ENCODE peak calls at places on chromosomes 2 and 18, in ten cellular contexts. One of them, this sample, is unnamed.

GRCh38 chr2:178110681-178111080 is 1.6 kb upstream of the RBM45 start:
- DNase-seq in neuronal stem cell: no peak
- DNase-seq in stomach: no peak
- DNase-seq in CD4-positive, CD25-positive, alpha-beta regulatory T cell: no peak
- DNase-seq in body of pancreas: no peak
- DNase-seq in mucosa of descending colon: no peak
- DNase-seq in aorta: no peak
- DNase-seq in GM23248: no peak
- DNase-seq in BE2C: peak; percentile 9
- DNase-seq in tibial artery: no peak
- DNase-seq in this sample: no peak

GRCh38 chr2:95379616-95379925 is 22.9 kb upstream of the FAHD2A start:
- DNase-seq in body of pancreas: no peak
- DNase-seq in GM23248: no peak
- DNase-seq in CD4-positive, CD25-positive, alpha-beta regulatory T cell: no peak
- DNase-seq in BE2C: no peak
- DNase-seq in tibial artery: no peak
- DNase-seq in mucosa of descending colon: no peak
- DNase-seq in neuronal stem cell: no peak
- DNase-seq in stomach: no peak
- DNase-seq in aorta: no peak
- DNase-seq in this sample: no peak

GRCh38 chr2:28346587-28346986 is 46.1 kb upstream of the FOSL2 start:
- DNase-seq in mucosa of descending colon: peak; percentile 36
- DNase-seq in tibial artery: no peak
- DNase-seq in aorta: peak; percentile 59
- DNase-seq in neuronal stem cell: no peak
- DNase-seq in stomach: no peak
- DNase-seq in body of pancreas: no peak
- DNase-seq in BE2C: peak; percentile 76
- DNase-seq in CD4-positive, CD25-positive, alpha-beta regulatory T cell: no peak
- DNase-seq in GM23248: no peak
- DNase-seq in this sample: no peak

GRCh38 chr2:74391580-74392448 is 11.7 kb upstream of the DCTN1 start:
- DNase-seq in BE2C: peak; percentile 79
- DNase-seq in mucosa of descending colon: peak; percentile 95
- DNase-seq in aorta: peak; percentile 98
- DNase-seq in GM23248: peak; percentile 92
- DNase-seq in neuronal stem cell: peak; percentile 96
- DNase-seq in tibial artery: peak; percentile 91
- DNase-seq in CD4-positive, CD25-positive, alpha-beta regulatory T cell: peak; percentile 96
- DNase-seq in body of pancreas: peak; percentile 94
- DNase-seq in stomach: peak; percentile 94
- DNase-seq in this sample: peak; percentile 94

GRCh38 chr2:144323946-144324345 is 196.0 kb downstream of the ZEB2 start:
- DNase-seq in aorta: no peak
- DNase-seq in mucosa of descending colon: no peak
- DNase-seq in stomach: no peak
- DNase-seq in tibial artery: no peak
- DNase-seq in CD4-positive, CD25-positive, alpha-beta regulatory T cell: peak; percentile 22
- DNase-seq in neuronal stem cell: no peak
- DNase-seq in body of pancreas: no peak
- DNase-seq in BE2C: no peak
- DNase-seq in GM23248: no peak
- DNase-seq in this sample: no peak

GRCh38 chr2:164816046-164816445 is 25.6 kb downstream of the COBLL1 start:
- DNase-seq in aorta: no peak
- DNase-seq in stomach: no peak
- DNase-seq in BE2C: no peak
- DNase-seq in tibial artery: no peak
- DNase-seq in CD4-positive, CD25-positive, alpha-beta regulatory T cell: no peak
- DNase-seq in mucosa of descending colon: no peak
- DNase-seq in body of pancreas: no peak
- DNase-seq in GM23248: no peak
- DNase-seq in neuronal stem cell: no peak
- DNase-seq in this sample: no peak

GRCh38 chr18:2826581-2826980 is 20.2 kb upstream of the EMILIN2 start:
- DNase-seq in mucosa of descending colon: no peak
- DNase-seq in body of pancreas: peak; percentile 9
- DNase-seq in GM23248: peak; percentile 69
- DNase-seq in BE2C: no peak
- DNase-seq in aorta: no peak
- DNase-seq in CD4-positive, CD25-positive, alpha-beta regulatory T cell: no peak
- DNase-seq in stomach: no peak
- DNase-seq in tibial artery: peak; percentile 72
- DNase-seq in neuronal stem cell: no peak
- DNase-seq in this sample: no peak

GRCh38 chr2:37795938-37796337 is 124.5 kb upstream of the CDC42EP3 start:
- DNase-seq in stomach: no peak
- DNase-seq in BE2C: no peak
- DNase-seq in mucosa of descending colon: no peak
- DNase-seq in GM23248: peak; percentile 81
- DNase-seq in neuronal stem cell: no peak
- DNase-seq in aorta: no peak
- DNase-seq in tibial artery: no peak
- DNase-seq in CD4-positive, CD25-positive, alpha-beta regulatory T cell: no peak
- DNase-seq in body of pancreas: no peak
- DNase-seq in this sample: peak; percentile 91

GRCh38 chr2:215748446-215748845 is 264.9 kb downstream of the MREG start:
- DNase-seq in body of pancreas: peak; percentile 47
- DNase-seq in aorta: no peak
- DNase-seq in CD4-positive, CD25-positive, alpha-beta regulatory T cell: no peak
- DNase-seq in neuronal stem cell: no peak
- DNase-seq in GM23248: peak; percentile 52
- DNase-seq in mucosa of descending colon: no peak
- DNase-seq in stomach: no peak
- DNase-seq in BE2C: no peak
- DNase-seq in tibial artery: peak; percentile 41
- DNase-seq in this sample: no peak

GRCh38 chr2:215747244-215747620 is 266.1 kb downstream of the MREG start:
- DNase-seq in tibial artery: no peak
- DNase-seq in stomach: no peak
- DNase-seq in CD4-positive, CD25-positive, alpha-beta regulatory T cell: no peak
- DNase-seq in BE2C: no peak
- DNase-seq in aorta: no peak
- DNase-seq in neuronal stem cell: no peak
- DNase-seq in mucosa of descending colon: no peak
- DNase-seq in GM23248: peak; percentile 60
- DNase-seq in body of pancreas: no peak
- DNase-seq in this sample: no peak

GRCh38 chr2:215746507-215747243 is 266.7 kb downstream of the MREG start:
- DNase-seq in CD4-positive, CD25-positive, alpha-beta regulatory T cell: no peak
- DNase-seq in tibial artery: no peak
- DNase-seq in body of pancreas: no peak
- DNase-seq in aorta: no peak
- DNase-seq in BE2C: no peak
- DNase-seq in mucosa of descending colon: no peak
- DNase-seq in GM23248: no peak
- DNase-seq in neuronal stem cell: no peak
- DNase-seq in stomach: no peak
- DNase-seq in this sample: no peak

GRCh38 chr2:215744514-215744913 is 268.8 kb downstream of the MREG start:
- DNase-seq in GM23248: no peak
- DNase-seq in body of pancreas: no peak
- DNase-seq in tibial artery: no peak
- DNase-seq in BE2C: no peak
- DNase-seq in CD4-positive, CD25-positive, alpha-beta regulatory T cell: no peak
- DNase-seq in aorta: no peak
- DNase-seq in neuronal stem cell: no peak
- DNase-seq in stomach: no peak
- DNase-seq in mucosa of descending colon: no peak
- DNase-seq in this sample: no peak

DNA sequence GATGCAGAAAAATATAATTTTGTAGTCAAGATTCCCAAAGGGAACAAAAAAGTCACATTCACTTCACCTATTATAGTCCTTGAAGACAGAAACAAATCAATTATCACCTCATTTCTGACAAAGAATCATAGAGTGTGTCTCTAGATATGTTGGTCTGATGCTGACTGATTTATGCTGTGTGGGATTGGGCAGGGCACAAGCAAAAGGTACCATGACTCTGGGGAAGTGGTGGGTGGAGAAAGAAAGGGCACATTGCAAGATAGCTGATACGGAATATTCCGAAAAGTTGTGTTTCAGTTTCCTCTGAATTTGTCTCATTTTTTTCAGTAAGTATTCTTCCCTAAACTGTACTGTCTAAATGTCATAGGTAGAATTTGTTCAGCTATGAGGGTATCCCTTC is 268.0 kb downstream of the MREG start:
- DNase-seq in tibial artery: no peak
- DNase-seq in neuronal stem cell: no peak
- DNase-seq in stomach: no peak
- DNase-seq in body of pancreas: no peak
- DNase-seq in BE2C: no peak
- DNase-seq in mucosa of descending colon: no peak
- DNase-seq in aorta: no peak
- DNase-seq in CD4-positive, CD25-positive, alpha-beta regulatory T cell: no peak
- DNase-seq in GM23248: no peak
- DNase-seq in this sample: no peak
- H3K4me1 ChIP-seq in tibial artery: no peaks in the 10 kb centered on the region
- H3K4me1 ChIP-seq in neuronal stem cell: no peaks in the 10 kb centered on the region
- H3K4me1 ChIP-seq in stomach: peaks cover 17% of the 10 kb centered on the region
- H3K4me1 ChIP-seq in body of pancreas: no peaks in the 10 kb centered on the region
- H3K4me1 ChIP-seq in BE2C: no peaks in the 10 kb centered on the region
- H3K4me1 ChIP-seq in mucosa of descending colon: no peaks in the 10 kb centered on the region
- H3K4me1 ChIP-seq in aorta: no peaks in the 10 kb centered on the region
- H3K4me1 ChIP-seq in CD4-positive, CD25-positive, alpha-beta regulatory T cell: no peaks in the 10 kb centered on the region
- H3K4me1 ChIP-seq in GM23248: peaks cover 37% of the 10 kb centered on the region
- H3K4me1 ChIP-seq in this sample: peaks cover 11% of the 10 kb centered on the region

GRCh38 chr2:130152816-130153595 is 8.1 kb upstream of the CCDC74B start:
- DNase-seq in stomach: no peak
- DNase-seq in CD4-positive, CD25-positive, alpha-beta regulatory T cell: no peak
- DNase-seq in BE2C: no peak
- DNase-seq in GM23248: no peak
- DNase-seq in body of pancreas: no peak
- DNase-seq in aorta: peak; percentile 67
- DNase-seq in neuronal stem cell: no peak
- DNase-seq in mucosa of descending colon: no peak
- DNase-seq in tibial artery: no peak
- DNase-seq in this sample: no peak

GRCh38 chr2:130154773-130155765 is 10.2 kb upstream of the CCDC74B start:
- DNase-seq in aorta: peak; percentile 56
- DNase-seq in body of pancreas: no peak
- DNase-seq in tibial artery: no peak
- DNase-seq in stomach: no peak
- DNase-seq in CD4-positive, CD25-positive, alpha-beta regulatory T cell: no peak
- DNase-seq in BE2C: no peak
- DNase-seq in neuronal stem cell: no peak
- DNase-seq in GM23248: no peak
- DNase-seq in mucosa of descending colon: no peak
- DNase-seq in this sample: no peak

GRCh38 chr2:130158631-130159030 is 13.7 kb upstream of the CCDC74B start:
- DNase-seq in stomach: no peak
- DNase-seq in CD4-positive, CD25-positive, alpha-beta regulatory T cell: no peak
- DNase-seq in tibial artery: no peak
- DNase-seq in neuronal stem cell: no peak
- DNase-seq in mucosa of descending colon: no peak
- DNase-seq in body of pancreas: no peak
- DNase-seq in aorta: no peak
- DNase-seq in BE2C: no peak
- DNase-seq in GM23248: no peak
- DNase-seq in this sample: no peak

DNA sequence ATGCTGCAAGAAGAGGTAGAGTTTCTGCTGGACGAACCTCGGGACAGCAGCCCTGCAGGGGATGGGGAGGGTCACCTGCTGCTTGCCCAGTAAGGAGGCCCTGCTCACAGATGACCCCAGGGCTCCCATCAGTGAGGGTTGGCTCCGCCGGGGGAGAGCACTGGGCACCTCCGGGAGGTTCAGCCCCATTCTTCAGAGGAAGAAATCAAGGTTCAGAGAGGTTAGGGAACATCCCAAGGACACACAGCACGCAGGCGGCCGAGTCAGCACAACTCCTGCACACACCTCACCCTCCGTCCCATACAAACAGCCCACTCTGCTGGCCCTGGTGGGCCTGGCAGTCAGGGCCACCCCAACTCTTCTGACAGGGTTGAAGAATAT is 11.7 kb upstream of the CCDC74B start:
- DNase-seq in aorta: peak; percentile 58
- DNase-seq in stomach: no peak
- DNase-seq in BE2C: no peak
- DNase-seq in tibial artery: no peak
- DNase-seq in CD4-positive, CD25-positive, alpha-beta regulatory T cell: no peak
- DNase-seq in GM23248: no peak
- DNase-seq in mucosa of descending colon: no peak
- DNase-seq in body of pancreas: no peak
- DNase-seq in neuronal stem cell: no peak
- DNase-seq in this sample: no peak
- H3K4me3 ChIP-seq in aorta: no peak overlapping the region
- H3K4me3 ChIP-seq in stomach: no peak overlapping the region
- H3K4me3 ChIP-seq in BE2C: no peak overlapping the region
- H3K4me3 ChIP-seq in tibial artery: no peak overlapping the region
- H3K4me3 ChIP-seq in CD4-positive, CD25-positive, alpha-beta regulatory T cell: no peak overlapping the region
- H3K4me3 ChIP-seq in GM23248: no peak overlapping the region
- H3K4me3 ChIP-seq in mucosa of descending colon: no peak overlapping the region
- H3K4me3 ChIP-seq in body of pancreas: no peak overlapping the region
- H3K4me3 ChIP-seq in neuronal stem cell: no peak overlapping the region
- H3K4me3 ChIP-seq in this sample: no peak overlapping the region

DNA sequence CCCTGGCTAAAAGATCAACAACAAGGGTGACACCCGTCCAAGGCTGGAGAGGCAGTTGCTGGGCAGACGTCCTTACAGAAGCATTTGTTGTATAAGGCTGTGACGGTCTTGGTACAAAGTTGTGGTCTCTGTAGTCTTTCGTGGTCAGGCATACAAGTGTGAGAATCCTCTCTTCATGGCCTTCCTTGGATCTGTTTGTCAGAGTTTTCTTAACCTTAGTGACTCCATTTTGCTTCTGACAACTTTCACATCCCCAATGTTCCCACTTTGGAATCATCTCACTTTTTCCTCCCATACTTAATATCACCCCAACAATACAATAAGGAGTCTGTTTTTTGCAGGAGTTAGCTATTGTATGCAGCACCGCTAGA is 72.7 kb upstream of the ZCCHC2 start:
- DNase-seq in GM23248: no peak
- DNase-seq in mucosa of descending colon: no peak
- DNase-seq in stomach: no peak
- DNase-seq in BE2C: no peak
- DNase-seq in neuronal stem cell: no peak
- DNase-seq in body of pancreas: no peak
- DNase-seq in aorta: no peak
- DNase-seq in CD4-positive, CD25-positive, alpha-beta regulatory T cell: no peak
- DNase-seq in tibial artery: no peak
- DNase-seq in this sample: no peak
- H3K4me1 ChIP-seq in GM23248: peaks cover 23% of the 10 kb centered on the region
- H3K4me1 ChIP-seq in mucosa of descending colon: no peaks in the 10 kb centered on the region
- H3K4me1 ChIP-seq in stomach: peaks cover 18% of the 10 kb centered on the region
- H3K4me1 ChIP-seq in BE2C: no peaks in the 10 kb centered on the region
- H3K4me1 ChIP-seq in neuronal stem cell: no peaks in the 10 kb centered on the region
- H3K4me1 ChIP-seq in body of pancreas: peaks cover 16% of the 10 kb centered on the region
- H3K4me1 ChIP-seq in aorta: peaks cover 4% of the 10 kb centered on the region
- H3K4me1 ChIP-seq in CD4-positive, CD25-positive, alpha-beta regulatory T cell: no peaks in the 10 kb centered on the region
- H3K4me1 ChIP-seq in tibial artery: no peaks in the 10 kb centered on the region
- H3K4me1 ChIP-seq in this sample: peaks cover 14% of the 10 kb centered on the region

DNA sequence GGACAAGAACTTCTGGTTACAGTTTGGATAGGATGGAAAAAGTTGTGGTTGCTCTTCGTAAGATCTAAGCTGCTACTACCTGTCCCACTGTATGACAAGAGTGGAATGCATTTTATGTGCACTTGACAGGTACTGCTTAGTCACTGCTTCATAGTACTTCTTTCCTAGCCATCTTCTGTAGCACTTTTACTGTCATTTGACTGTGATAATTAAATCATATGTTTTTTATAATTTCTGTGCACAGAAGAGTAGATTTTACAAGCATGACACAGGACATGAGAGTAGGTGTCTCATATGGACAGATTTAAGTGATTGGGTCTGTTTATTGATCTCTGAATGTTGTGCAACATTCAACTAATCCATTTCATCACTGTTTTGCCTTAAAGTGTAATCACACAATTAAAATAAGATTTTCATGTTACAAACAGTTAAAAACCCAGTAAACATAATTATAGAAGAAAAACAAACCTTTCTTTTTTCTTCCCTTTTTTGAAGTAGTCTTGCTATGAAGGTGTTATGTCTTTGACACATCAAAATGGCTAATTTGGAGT is 2.9 kb downstream of the SPATS2L start:
- DNase-seq in aorta: no peak
- DNase-seq in stomach: no peak
- DNase-seq in mucosa of descending colon: no peak
- DNase-seq in body of pancreas: no peak
- DNase-seq in tibial artery: no peak
- DNase-seq in CD4-positive, CD25-positive, alpha-beta regulatory T cell: no peak
- DNase-seq in neuronal stem cell: no peak
- DNase-seq in GM23248: no peak
- DNase-seq in BE2C: no peak
- DNase-seq in this sample: no peak
- H3K4me3 ChIP-seq in aorta: no peak overlapping the region
- H3K4me3 ChIP-seq in stomach: no peak overlapping the region
- H3K4me3 ChIP-seq in mucosa of descending colon: no peak overlapping the region
- H3K4me3 ChIP-seq in body of pancreas: no peak overlapping the region
- H3K4me3 ChIP-seq in tibial artery: no peak overlapping the region
- H3K4me3 ChIP-seq in CD4-positive, CD25-positive, alpha-beta regulatory T cell: no peak overlapping the region
- H3K4me3 ChIP-seq in neuronal stem cell: no peak overlapping the region
- H3K4me3 ChIP-seq in GM23248: peak overlapping the region; percentile 92
- H3K4me3 ChIP-seq in BE2C: peak overlapping the region; percentile 76
- H3K4me3 ChIP-seq in this sample: no peak overlapping the region